ENCODE peak calls at places on chromosomes 16 and 17, in seven cellular contexts. One of them, this sample, is unnamed.

GRCh38 chr16:66299349-66299748 is 67.1 kb upstream of the CDH5 start:
- DNase-seq in activated CD4-positive, alpha-beta memory T cell treated with anti-CD3 and anti-CD28 coated beads, Interleukin-2, amount 10 ng/mL, durations not matched to agents 7 days and 5 days: peak; percentile 13
- DNase-seq in occipital lobe: no peak
- DNase-seq in T-cell: no peak
- DNase-seq in thoracic aorta: no peak
- DNase-seq in AG10803: no peak
- DNase-seq in lower leg skin: no peak
- DNase-seq in this sample: no peak

GRCh38 chr16:57684626-57685358 is 9.8 kb upstream of the DRC7 start:
- DNase-seq in thoracic aorta: no peak
- DNase-seq in T-cell: no peak
- DNase-seq in activated CD4-positive, alpha-beta memory T cell treated with anti-CD3 and anti-CD28 coated beads, Interleukin-2, amount 10 ng/mL, durations not matched to agents 7 days and 5 days: no peak
- DNase-seq in occipital lobe: no peak
- DNase-seq in AG10803: no peak
- DNase-seq in lower leg skin: peak; percentile 79
- DNase-seq in this sample: no peak

GRCh38 chr16:1314399-1315068 is 5.1 kb downstream of the UBE2I start:
- DNase-seq in AG10803: no peak
- DNase-seq in activated CD4-positive, alpha-beta memory T cell treated with anti-CD3 and anti-CD28 coated beads, Interleukin-2, amount 10 ng/mL, durations not matched to agents 7 days and 5 days: no peak
- DNase-seq in T-cell: no peak
- DNase-seq in lower leg skin: no peak
- DNase-seq in occipital lobe: no peak
- DNase-seq in thoracic aorta: no peak
- DNase-seq in this sample: no peak

GRCh38 chr17:38701504-38702165 is 3.4 kb upstream of the MLLT6 start:
- DNase-seq in T-cell: peak; percentile 60
- DNase-seq in AG10803: peak; percentile 29
- DNase-seq in activated CD4-positive, alpha-beta memory T cell treated with anti-CD3 and anti-CD28 coated beads, Interleukin-2, amount 10 ng/mL, durations not matched to agents 7 days and 5 days: peak; percentile 75
- DNase-seq in lower leg skin: no peak
- DNase-seq in thoracic aorta: no peak
- DNase-seq in occipital lobe: no peak
- DNase-seq in this sample: no peak

GRCh38 chr16:87945351-87946042 is 5.7 kb upstream of the BANP start:
- DNase-seq in occipital lobe: peak; percentile 56
- DNase-seq in AG10803: peak; percentile 40
- DNase-seq in lower leg skin: no peak
- DNase-seq in T-cell: no peak
- DNase-seq in thoracic aorta: no peak
- DNase-seq in activated CD4-positive, alpha-beta memory T cell treated with anti-CD3 and anti-CD28 coated beads, Interleukin-2, amount 10 ng/mL, durations not matched to agents 7 days and 5 days: no peak
- DNase-seq in this sample: no peak

GRCh38 chr16:23330583-23331249 is 28.6 kb downstream of the SCNN1B start:
- DNase-seq in T-cell: no peak
- DNase-seq in activated CD4-positive, alpha-beta memory T cell treated with anti-CD3 and anti-CD28 coated beads, Interleukin-2, amount 10 ng/mL, durations not matched to agents 7 days and 5 days: no peak
- DNase-seq in occipital lobe: no peak
- DNase-seq in AG10803: no peak
- DNase-seq in lower leg skin: no peak
- DNase-seq in thoracic aorta: no peak
- DNase-seq in this sample: no peak

GRCh38 chr17:41101586-41102259 is at the start of gene KRTAP4-16:
- DNase-seq in activated CD4-positive, alpha-beta memory T cell treated with anti-CD3 and anti-CD28 coated beads, Interleukin-2, amount 10 ng/mL, durations not matched to agents 7 days and 5 days: no peak
- DNase-seq in T-cell: no peak
- DNase-seq in occipital lobe: no peak
- DNase-seq in thoracic aorta: no peak
- DNase-seq in AG10803: no peak
- DNase-seq in lower leg skin: no peak
- DNase-seq in this sample: no peak

GRCh38 chr17:17042851-17043667 is 802 bp downstream of the MPRIP start:
- DNase-seq in thoracic aorta: no peak
- DNase-seq in lower leg skin: peak; percentile 87
- DNase-seq in occipital lobe: no peak
- DNase-seq in T-cell: no peak
- DNase-seq in AG10803: peak; percentile 46
- DNase-seq in activated CD4-positive, alpha-beta memory T cell treated with anti-CD3 and anti-CD28 coated beads, Interleukin-2, amount 10 ng/mL, durations not matched to agents 7 days and 5 days: peak; percentile 26
- DNase-seq in this sample: no peak

GRCh38 chr17:17129466-17129865 is 76.7 kb downstream of the PLD6 start:
- DNase-seq in AG10803: no peak
- DNase-seq in occipital lobe: no peak
- DNase-seq in thoracic aorta: no peak
- DNase-seq in activated CD4-positive, alpha-beta memory T cell treated with anti-CD3 and anti-CD28 coated beads, Interleukin-2, amount 10 ng/mL, durations not matched to agents 7 days and 5 days: no peak
- DNase-seq in lower leg skin: no peak
- DNase-seq in T-cell: no peak
- DNase-seq in this sample: no peak

GRCh38 chr17:82876602-82877391 is 37.0 kb upstream of the ZNF750 start:
- DNase-seq in lower leg skin: peak; percentile 94
- DNase-seq in T-cell: no peak
- DNase-seq in occipital lobe: peak; percentile 66
- DNase-seq in AG10803: peak; percentile 83
- DNase-seq in activated CD4-positive, alpha-beta memory T cell treated with anti-CD3 and anti-CD28 coated beads, Interleukin-2, amount 10 ng/mL, durations not matched to agents 7 days and 5 days: no peak
- DNase-seq in thoracic aorta: no peak
- DNase-seq in this sample: peak; percentile 87

GRCh38 chr16:49557070-49557446 is 183.5 kb downstream of the C16orf78 start:
- DNase-seq in thoracic aorta: no peak
- DNase-seq in occipital lobe: no peak
- DNase-seq in activated CD4-positive, alpha-beta memory T cell treated with anti-CD3 and anti-CD28 coated beads, Interleukin-2, amount 10 ng/mL, durations not matched to agents 7 days and 5 days: no peak
- DNase-seq in AG10803: no peak
- DNase-seq in lower leg skin: no peak
- DNase-seq in T-cell: no peak
- DNase-seq in this sample: no peak

GRCh38 chr17:37478187-37478586 is 11.5 kb upstream of the DUSP14 start:
- DNase-seq in lower leg skin: peak; percentile 93
- DNase-seq in occipital lobe: no peak
- DNase-seq in activated CD4-positive, alpha-beta memory T cell treated with anti-CD3 and anti-CD28 coated beads, Interleukin-2, amount 10 ng/mL, durations not matched to agents 7 days and 5 days: no peak
- DNase-seq in T-cell: no peak
- DNase-seq in AG10803: peak; percentile 95
- DNase-seq in thoracic aorta: no peak
- DNase-seq in this sample: no peak

GRCh38 chr16:53782148-53782547 is 78.2 kb downstream of the FTO start:
- DNase-seq in thoracic aorta: no peak
- DNase-seq in lower leg skin: no peak
- DNase-seq in T-cell: no peak
- DNase-seq in activated CD4-positive, alpha-beta memory T cell treated with anti-CD3 and anti-CD28 coated beads, Interleukin-2, amount 10 ng/mL, durations not matched to agents 7 days and 5 days: no peak
- DNase-seq in occipital lobe: no peak
- DNase-seq in AG10803: no peak
- DNase-seq in this sample: no peak

GRCh38 chr17:79340286-79340685 is 265.7 kb downstream of the ENGASE start:
- DNase-seq in occipital lobe: no peak
- DNase-seq in AG10803: no peak
- DNase-seq in activated CD4-positive, alpha-beta memory T cell treated with anti-CD3 and anti-CD28 coated beads, Interleukin-2, amount 10 ng/mL, durations not matched to agents 7 days and 5 days: no peak
- DNase-seq in T-cell: no peak
- DNase-seq in thoracic aorta: no peak
- DNase-seq in lower leg skin: no peak
- DNase-seq in this sample: no peak

This sample was measured in ascending aorta.